ENCODE peak calls at places on chromosomes 1 and 21, in seven cellular contexts. One of them, this sample, is unnamed.

GRCh38 chr1:37338658-37339057 is 135.7 kb upstream of the ZC3H12A start:
- DNase-seq in ovary: no peak
- DNase-seq in HCT116: no peak
- DNase-seq in mesenchymal stem cell: no peak
- DNase-seq in foreskin fibroblast: no peak
- DNase-seq in AG10803: no peak
- DNase-seq in GM12864: no peak
- DNase-seq in this sample: no peak

GRCh38 chr1:54462597-54463258 is 56.5 kb upstream of the SSBP3 start:
- DNase-seq in ovary: no peak
- DNase-seq in HCT116: no peak
- DNase-seq in mesenchymal stem cell: no peak
- DNase-seq in foreskin fibroblast: no peak
- DNase-seq in AG10803: no peak
- DNase-seq in GM12864: no peak
- DNase-seq in this sample: no peak

GRCh38 chr1:204828352-204828850 is 42.3 kb upstream of the NFASC start:
- DNase-seq in ovary: peak
- DNase-seq in HCT116: no peak
- DNase-seq in mesenchymal stem cell: peak
- DNase-seq in foreskin fibroblast: peak
- DNase-seq in AG10803: peak
- DNase-seq in GM12864: no peak
- DNase-seq in this sample: no peak

GRCh38 chr1:150156868-150157603 is 7.3 kb downstream of the PLEKHO1 start:
- DNase-seq in ovary: no peak
- DNase-seq in HCT116: no peak
- DNase-seq in mesenchymal stem cell: peak
- DNase-seq in foreskin fibroblast: peak
- DNase-seq in AG10803: peak
- DNase-seq in GM12864: no peak
- DNase-seq in this sample: no peak

GRCh38 chr1:108049083-108049819 is 84.3 kb upstream of the VAV3 start:
- DNase-seq in ovary: no peak
- DNase-seq in HCT116: no peak
- DNase-seq in mesenchymal stem cell: peak
- DNase-seq in foreskin fibroblast: peak
- DNase-seq in AG10803: peak
- DNase-seq in GM12864: no peak
- DNase-seq in this sample: peak

GRCh38 chr1:110765640-110766335 is 91.0 kb upstream of the KCNA3 start:
- DNase-seq in ovary: no peak
- DNase-seq in HCT116: peak
- DNase-seq in mesenchymal stem cell: peak
- DNase-seq in foreskin fibroblast: peak
- DNase-seq in AG10803: peak
- DNase-seq in GM12864: peak
- DNase-seq in this sample: no peak

GRCh38 chr1:19640363-19641316 is 3.5 kb upstream of the NBL1 start:
- DNase-seq in ovary: no peak
- DNase-seq in HCT116: peak
- DNase-seq in mesenchymal stem cell: no peak
- DNase-seq in foreskin fibroblast: peak
- DNase-seq in AG10803: no peak
- DNase-seq in GM12864: no peak
- DNase-seq in this sample: no peak

GRCh38 chr21:37787456-37787855 is 128.8 kb downstream of the KCNJ6 start:
- DNase-seq in ovary: no peak
- DNase-seq in HCT116: no peak
- DNase-seq in mesenchymal stem cell: peak
- DNase-seq in foreskin fibroblast: peak
- DNase-seq in AG10803: peak
- DNase-seq in GM12864: no peak
- DNase-seq in this sample: peak

GRCh38 chr21:44521928-44522752 is 17.9 kb downstream of the KRTAP10-1 start:
- DNase-seq in ovary: no peak
- DNase-seq in HCT116: no peak
- DNase-seq in mesenchymal stem cell: no peak
- DNase-seq in foreskin fibroblast: no peak
- DNase-seq in AG10803: no peak
- DNase-seq in GM12864: no peak
- DNase-seq in this sample: no peak

GRCh38 chr1:32466761-32467160 is 1.9 kb downstream of the ZBTB8B start:
- DNase-seq in ovary: no peak
- DNase-seq in HCT116: no peak
- DNase-seq in mesenchymal stem cell: no peak
- DNase-seq in foreskin fibroblast: no peak
- DNase-seq in AG10803: no peak
- DNase-seq in GM12864: no peak
- DNase-seq in this sample: no peak

GRCh38 chr21:29523646-29524045 is 224.9 kb downstream of the BACH1 start:
- DNase-seq in ovary: no peak
- DNase-seq in HCT116: no peak
- DNase-seq in mesenchymal stem cell: no peak
- DNase-seq in foreskin fibroblast: peak
- DNase-seq in AG10803: peak
- DNase-seq in GM12864: no peak
- DNase-seq in this sample: no peak

GRCh38 chr1:161309868-161310267 is at the start of gene MPZ:
- DNase-seq in ovary: no peak
- DNase-seq in HCT116: no peak
- DNase-seq in mesenchymal stem cell: no peak
- DNase-seq in foreskin fibroblast: no peak
- DNase-seq in AG10803: no peak
- DNase-seq in GM12864: no peak
- DNase-seq in this sample: no peak

GRCh38 chr1:164557270-164557669 is 1.7 kb upstream of the PBX1 start:
- DNase-seq in ovary: no peak
- DNase-seq in HCT116: no peak
- DNase-seq in mesenchymal stem cell: no peak
- DNase-seq in foreskin fibroblast: no peak
- DNase-seq in AG10803: no peak
- DNase-seq in GM12864: no peak
- DNase-seq in this sample: no peak

GRCh38 chr1:205610036-205610435 is 21.8 kb downstream of the ELK4 start:
- DNase-seq in ovary: no peak
- DNase-seq in HCT116: no peak
- DNase-seq in mesenchymal stem cell: peak
- DNase-seq in foreskin fibroblast: peak
- DNase-seq in AG10803: peak
- DNase-seq in GM12864: no peak
- DNase-seq in this sample: no peak

GRCh38 chr1:156452863-156453262 is 47.7 kb downstream of the MEF2D start:
- DNase-seq in ovary: no peak
- DNase-seq in HCT116: no peak
- DNase-seq in mesenchymal stem cell: no peak
- DNase-seq in foreskin fibroblast: no peak
- DNase-seq in AG10803: no peak
- DNase-seq in GM12864: no peak
- DNase-seq in this sample: no peak

GRCh38 chr1:56029329-56030003 is 549.9 kb downstream of the PLPP3 start:
- DNase-seq in ovary: no peak
- DNase-seq in HCT116: no peak
- DNase-seq in mesenchymal stem cell: no peak
- DNase-seq in foreskin fibroblast: peak
- DNase-seq in AG10803: no peak
- DNase-seq in GM12864: no peak
- DNase-seq in this sample: no peak

GRCh38 chr1:41023279-41023990 is 1.9 kb upstream of the SLFNL1 start:
- DNase-seq in ovary: no peak
- DNase-seq in HCT116: no peak
- DNase-seq in mesenchymal stem cell: peak
- DNase-seq in foreskin fibroblast: peak
- DNase-seq in AG10803: no peak
- DNase-seq in GM12864: no peak
- DNase-seq in this sample: no peak
- H3K4me3 ChIP-seq in ovary: no peak
- H3K4me3 ChIP-seq in HCT116: no peak
- H3K4me3 ChIP-seq in mesenchymal stem cell: no peak
- H3K4me3 ChIP-seq in foreskin fibroblast: no peak
- H3K4me3 ChIP-seq in AG10803: no peak
- H3K4me3 ChIP-seq in GM12864: no peak
- H3K4me3 ChIP-seq in this sample: no peak

DNA sequence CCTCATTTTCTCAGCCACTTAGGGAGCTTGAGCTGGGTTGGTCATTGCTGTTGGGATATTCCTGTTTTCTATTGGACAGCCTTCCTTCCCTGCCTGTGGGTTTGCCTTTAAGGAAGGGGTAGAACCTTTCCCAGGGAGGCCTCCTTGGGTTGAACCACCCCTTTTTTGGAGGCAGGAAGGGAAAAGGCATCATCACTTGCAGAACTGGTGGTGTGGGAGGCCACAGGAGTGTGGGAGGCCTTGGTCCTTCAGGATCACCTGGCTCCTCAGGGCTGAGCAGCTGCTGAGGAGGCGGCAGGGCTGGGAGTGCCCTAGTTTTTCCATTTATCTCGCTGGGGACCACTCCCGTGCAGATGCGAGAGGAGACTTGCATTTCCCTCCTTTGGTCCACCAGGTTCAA is 667 bp upstream of the CYB561D1 start:
- DNase-seq in ovary: no peak
- DNase-seq in HCT116: no peak
- DNase-seq in mesenchymal stem cell: no peak
- DNase-seq in foreskin fibroblast: peak
- DNase-seq in AG10803: no peak
- DNase-seq in GM12864: no peak
- DNase-seq in this sample: no peak
- H3K4me3 ChIP-seq in ovary: no peak
- H3K4me3 ChIP-seq in HCT116: no peak
- H3K4me3 ChIP-seq in mesenchymal stem cell: peak
- H3K4me3 ChIP-seq in foreskin fibroblast: no peak
- H3K4me3 ChIP-seq in AG10803: no peak
- H3K4me3 ChIP-seq in GM12864: no peak
- H3K4me3 ChIP-seq in this sample: no peak

DNA sequence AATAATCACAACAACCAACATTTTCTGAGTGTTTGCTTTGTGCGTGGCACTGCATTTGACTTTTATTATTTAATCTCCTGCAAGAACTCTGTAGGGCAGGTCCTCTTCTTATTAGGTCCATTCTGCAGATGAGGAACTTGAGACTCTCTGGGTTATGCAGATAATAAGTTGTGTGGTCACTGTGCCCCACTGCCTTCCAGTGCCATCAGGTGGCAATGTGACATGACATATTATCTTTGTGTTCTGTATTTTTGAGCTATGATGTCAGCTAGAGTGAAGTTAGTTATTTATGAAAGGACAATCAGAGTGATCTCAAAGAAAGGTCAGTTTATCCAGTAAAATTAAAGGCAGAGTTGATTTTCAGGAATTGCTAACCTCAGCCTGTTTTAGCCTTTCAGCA is 196.0 kb downstream of the FMN2 start:
- DNase-seq in ovary: no peak
- DNase-seq in HCT116: no peak
- DNase-seq in mesenchymal stem cell: no peak
- DNase-seq in foreskin fibroblast: no peak
- DNase-seq in AG10803: no peak
- DNase-seq in GM12864: no peak
- DNase-seq in this sample: no peak
- H3K4me3 ChIP-seq in ovary: no peak
- H3K4me3 ChIP-seq in HCT116: no peak
- H3K4me3 ChIP-seq in mesenchymal stem cell: no peak
- H3K4me3 ChIP-seq in foreskin fibroblast: no peak
- H3K4me3 ChIP-seq in AG10803: no peak
- H3K4me3 ChIP-seq in GM12864: no peak
- H3K4me3 ChIP-seq in this sample: no peak

GRCh38 chr1:6417961-6418667 is 1.6 kb downstream of the HES2 start:
- DNase-seq in ovary: no peak
- DNase-seq in HCT116: no peak
- DNase-seq in mesenchymal stem cell: no peak
- DNase-seq in foreskin fibroblast: no peak
- DNase-seq in AG10803: no peak
- DNase-seq in GM12864: no peak
- DNase-seq in this sample: no peak
- H3K4me3 ChIP-seq in ovary: no peak
- H3K4me3 ChIP-seq in HCT116: no peak
- H3K4me3 ChIP-seq in mesenchymal stem cell: no peak
- H3K4me3 ChIP-seq in foreskin fibroblast: no peak
- H3K4me3 ChIP-seq in AG10803: no peak
- H3K4me3 ChIP-seq in GM12864: no peak
- H3K4me3 ChIP-seq in this sample: no peak

GRCh38 chr1:25020851-25021585 is 90.9 kb upstream of the RUNX3 start:
- DNase-seq in ovary: no peak
- DNase-seq in HCT116: no peak
- DNase-seq in mesenchymal stem cell: no peak
- DNase-seq in foreskin fibroblast: no peak
- DNase-seq in AG10803: no peak
- DNase-seq in GM12864: no peak
- DNase-seq in this sample: no peak
- H3K4me3 ChIP-seq in ovary: no peak
- H3K4me3 ChIP-seq in HCT116: no peak
- H3K4me3 ChIP-seq in mesenchymal stem cell: no peak
- H3K4me3 ChIP-seq in foreskin fibroblast: no peak
- H3K4me3 ChIP-seq in AG10803: no peak
- H3K4me3 ChIP-seq in GM12864: no peak
- H3K4me3 ChIP-seq in this sample: no peak

GRCh38 chr1:78383923-78384322 is 106.9 kb upstream of the PTGFR start:
- DNase-seq in ovary: no peak
- DNase-seq in HCT116: no peak
- DNase-seq in mesenchymal stem cell: no peak
- DNase-seq in foreskin fibroblast: no peak
- DNase-seq in AG10803: no peak
- DNase-seq in GM12864: no peak
- DNase-seq in this sample: no peak
- H3K4me3 ChIP-seq in ovary: no peak
- H3K4me3 ChIP-seq in HCT116: no peak
- H3K4me3 ChIP-seq in mesenchymal stem cell: no peak
- H3K4me3 ChIP-seq in foreskin fibroblast: no peak
- H3K4me3 ChIP-seq in AG10803: no peak
- H3K4me3 ChIP-seq in GM12864: no peak
- H3K4me3 ChIP-seq in this sample: no peak

DNA sequence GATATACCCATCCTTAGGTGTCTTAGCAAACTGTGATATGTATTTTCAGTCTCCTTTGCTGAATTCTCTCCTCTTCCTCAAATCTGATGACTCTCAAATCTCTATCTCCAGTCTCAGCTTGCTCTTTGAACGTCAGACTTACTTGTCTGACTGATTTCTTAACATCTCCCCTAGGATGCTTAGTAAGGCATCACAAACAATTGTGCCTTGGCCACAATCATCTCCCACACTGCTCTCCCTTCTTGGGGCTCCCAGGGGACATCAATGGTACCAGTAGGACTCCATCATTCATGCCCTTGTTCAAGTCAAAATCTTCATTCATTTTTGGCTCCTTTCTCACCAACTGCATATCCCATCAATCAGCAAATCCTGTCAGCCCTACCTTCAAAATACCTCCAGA is 42.0 kb downstream of the GNG12 start:
- DNase-seq in ovary: no peak
- DNase-seq in HCT116: no peak
- DNase-seq in mesenchymal stem cell: no peak
- DNase-seq in foreskin fibroblast: no peak
- DNase-seq in AG10803: no peak
- DNase-seq in GM12864: no peak
- DNase-seq in this sample: no peak
- H3K4me3 ChIP-seq in ovary: no peak
- H3K4me3 ChIP-seq in HCT116: no peak
- H3K4me3 ChIP-seq in mesenchymal stem cell: peak
- H3K4me3 ChIP-seq in foreskin fibroblast: no peak
- H3K4me3 ChIP-seq in AG10803: peak
- H3K4me3 ChIP-seq in GM12864: no peak
- H3K4me3 ChIP-seq in this sample: no peak